ENCODE peak calls at places on chromosome 1, in seven cellular contexts. T is SK-MEL-5, V is AG04450, S is GM12892, R is T47D, B is H9, C is A549. X is an unnamed sample.

GRCh38 chr1:160189649-160190625 is at the start of gene CASQ1:
- DNase-seq in R (no peak), C (no peak), V (no peak), T (no peak), S (no peak), B (no peak), X (no peak)

GRCh38 chr1:208298593-208299233 is 54.5 kb upstream of the PLXNA2 start:
- DNase-seq in T (no peak), R (no peak), V (no peak), C (no peak), S (no peak), B (no peak), X (no peak)

GRCh38 chr1:241932845-241933244 is 24.7 kb upstream of the BECN2 start:
- DNase-seq in R (no peak), V (no peak), B (no peak), T (no peak), C (no peak), S (no peak), X (no peak)

GRCh38 chr1:42822833-42823392 is 5.7 kb upstream of the SVBP start:
- DNase-seq in R (no peak), S (no peak), B (no peak), V (no peak), T (no peak), C (peak; percentile 25), X (no peak)

GRCh38 chr1:179025975-179026812 is 500 bp downstream of the FAM20B start:
- DNase-seq in C (peak; percentile 77), S (peak; percentile 60), B (peak; percentile 78), V (no peak), T (peak; percentile 56), R (peak; percentile 88), X (no peak)

GRCh38 chr1:230387876-230388275 is 38.3 kb downstream of the PGBD5 start:
- DNase-seq in C (no peak), T (no peak), R (no peak), S (no peak), V (no peak), B (no peak), X (no peak)

GRCh38 chr1:6585081-6585722 is 5.4 kb downstream of the ZBTB48 start:
- DNase-seq in V (no peak), T (no peak), R (no peak), S (no peak), C (no peak), B (no peak), X (no peak)

GRCh38 chr1:221575605-221576004 is 166.3 kb downstream of the DUSP10 start:
- DNase-seq in V (no peak), S (no peak), R (no peak), T (no peak), C (no peak), B (no peak), X (no peak)

GRCh38 chr1:171943973-171944561 is 102.8 kb downstream of the DNM3 start:
- DNase-seq in B (no peak), C (no peak), V (no peak), R (no peak), T (no peak), S (no peak), X (no peak)

GRCh38 chr1:36517019-36517387 is 34.3 kb upstream of the CSF3R start:
- DNase-seq in R (no peak), T (no peak), V (no peak), C (no peak), B (no peak), S (no peak), X (no peak)

GRCh38 chr1:91549041-91549735 is 48.5 kb downstream of the CDC7 start:
- DNase-seq in S (no peak), B (no peak), V (no peak), R (no peak), T (no peak), C (no peak), X (no peak)

GRCh38 chr1:68201546-68202238 is 30.6 kb downstream of the WLS start:
- DNase-seq in S (no peak), T (no peak), V (no peak), C (no peak), B (no peak), R (no peak), X (no peak)

GRCh38 chr1:151760597-151761385 is 2.5 kb downstream of the MRPL9 start:
- DNase-seq in S (no peak), R (no peak), V (no peak), C (no peak), B (no peak), T (no peak), X (no peak)

GRCh38 chr1:25890249-25891034 is 14.9 kb upstream of the PAQR7 start:
- DNase-seq in T (no peak), S (no peak), B (peak; percentile 58), V (no peak), R (no peak), C (peak; percentile 80), X (no peak)

GRCh38 chr1:100671604-100672003 is 47.9 kb upstream of the VCAM1 start:
- DNase-seq in R (no peak), T (no peak), V (peak; percentile 8), S (no peak), C (no peak), B (no peak), X (no peak)

GRCh38 chr1:90591970-90592356 is 125.1 kb downstream of the BARHL2 start:
- DNase-seq in R (no peak), T (peak; percentile 9), B (peak; percentile 79), C (no peak), S (no peak), V (no peak), X (no peak)

GRCh38 chr1:51070011-51070410 is 32.0 kb upstream of the C1orf185 start:
- DNase-seq in S (no peak), B (no peak), R (no peak), T (no peak), V (no peak), C (no peak), X (no peak)

GRCh38 chr1:54356680-54357147 is 49.5 kb downstream of the SSBP3 start:
- DNase-seq in T (no peak), S (peak; percentile 33), V (no peak), C (no peak), B (no peak), R (no peak), X (no peak)

GRCh38 chr1:39411526-39411925 is 79.9 kb upstream of the BMP8A start:
- DNase-seq in C (no peak), B (no peak), V (no peak), T (no peak), S (no peak), R (no peak), X (no peak)

GRCh38 chr1:26161408-26162219 is 2.7 kb downstream of the FAM110D start:
- DNase-seq in B (no peak), V (no peak), S (no peak), C (peak; percentile 36), R (peak; percentile 72), T (no peak), X (no peak)

GRCh38 chr1:248686815-248687214 is 15.8 kb downstream of the OR14I1 start:
- DNase-seq in V (no peak), B (no peak), S (peak; percentile 19), R (no peak), C (peak; percentile 13), T (peak; percentile 48), X (no peak)

GRCh38 chr1:205950826-205951549 is 7.7 kb upstream of the SLC26A9 start:
- DNase-seq in V (no peak), S (no peak), B (no peak), T (no peak), R (no peak), C (no peak), X (no peak)

GRCh38 chr1:199298825-199299224 is 660.0 kb downstream of the PTPRC start:
- DNase-seq in R (no peak), T (no peak), B (no peak), C (no peak), S (no peak), V (no peak), X (no peak)

GRCh38 chr1:180940445-180940844 is 27.7 kb downstream of the KIAA1614 start:
- DNase-seq in B (no peak), S (no peak), R (no peak), T (no peak), C (no peak), V (no peak), X (no peak)

GRCh38 chr1:2914702-2915101 is 106.6 kb upstream of the ACTRT2 start:
- DNase-seq in V (no peak), R (no peak), S (no peak), T (no peak), B (no peak), C (no peak), X (no peak)

GRCh38 chr1:146029097-146029496 is 7.6 kb upstream of the HJV start:
- DNase-seq in B (no peak), T (no peak), R (no peak), C (no peak), V (no peak), S (no peak), X (no peak)

GRCh38 chr1:26132825-26133167 is 21.2 kb downstream of the PDIK1L start:
- DNase-seq in S (no peak), B (no peak), T (no peak), R (no peak), C (no peak), V (no peak), X (no peak)

GRCh38 chr1:230797376-230798186 is 50.4 kb downstream of the CAPN9 start:
- DNase-seq in B (peak; percentile 72), V (peak; percentile 52), T (peak; percentile 83), C (peak; percentile 64), R (peak; percentile 59), S (no peak), X (peak; percentile 80)

GRCh38 chr1:98315309-98315708 is 346.2 kb upstream of the SNX7 start:
- DNase-seq in B (no peak), R (no peak), C (no peak), V (no peak), T (no peak), S (no peak), X (no peak)

GRCh38 chr1:151992345-151993083 is 1.1 kb downstream of the S100A10 start:
- DNase-seq in S (no peak), R (peak; percentile 45), V (no peak), T (peak; percentile 83), B (peak; percentile 87), C (peak; percentile 98), X (peak; percentile 95)

GRCh38 chr1:178168535-178168934 is 74.6 kb downstream of the RASAL2 start:
- DNase-seq in T (peak; percentile 85), C (no peak), R (no peak), V (peak; percentile 13), S (no peak), B (no peak), X (no peak)

GRCh38 chr1:38331496-38332210 is 285.1 kb upstream of the POU3F1 start:
- DNase-seq in V (no peak), B (no peak), C (no peak), R (no peak), T (no peak), S (no peak), X (peak; percentile 47)